ENCODE peak calls at places on chromosomes 12 and 14, in five cellular contexts. K, Y, H, V and I are unnamed samples.

GRCh38 chr12:127143020-127143419 is 1124.0 kb upstream of the TMEM132C start:
- DNase-seq in H (no peak), V (no peak), Y (no peak), K (no peak), I (no peak)

GRCh38 chr12:112606611-112607366 is 184.8 kb upstream of the RPH3A start:
- DNase-seq in K (no peak), V (no peak), Y (no peak), H (no peak), I (no peak)

GRCh38 chr14:56262530-56262929 is 144.3 kb downstream of the PELI2 start:
- DNase-seq in Y (no peak), H (no peak), K (no peak), V (no peak), I (no peak)

GRCh38 chr12:108856170-108856427 is 1.3 kb downstream of the SSH1 start:
- DNase-seq in V (no peak), Y (no peak), H (no peak), K (no peak), I (no peak)

GRCh38 chr12:77734489-77734888 is 96.2 kb upstream of the NAV3 start:
- DNase-seq in Y (peak; percentile 47), V (no peak), H (peak; percentile 9), K (no peak), I (no peak)

GRCh38 chr12:65220761-65221160 is 51.4 kb downstream of the LEMD3 start:
- DNase-seq in V (no peak), Y (no peak), K (no peak), H (no peak), I (no peak)

GRCh38 chr12:52522346-52523011 is 2.3 kb upstream of the KRT5 start:
- DNase-seq in V (peak; percentile 34), H (peak; percentile 98), Y (no peak), K (no peak), I (no peak)

GRCh38 chr14:64562432-64562831 is 12.7 kb downstream of the PPP1R36 start:
- DNase-seq in H (peak; percentile 78), K (no peak), Y (no peak), V (no peak), I (no peak)

GRCh38 chr12:21566907-21567355 is 37.7 kb downstream of the GYS2 start:
- DNase-seq in H (no peak), Y (no peak), V (no peak), K (no peak), I (no peak)

GRCh38 chr14:102219316-102219715 is 79.6 kb downstream of the WDR20 start:
- DNase-seq in V (no peak), H (no peak), Y (no peak), K (no peak), I (no peak)